ENCODE peak calls at places on chromosomes 1 and 21, in six cellular contexts. D is IMR-90, K is H9, H is mesenchymal stem cell, Q is trophoblast cell, O is H1. F is an unnamed sample.

GRCh38 chr1:73359001-73359400 is 839.0 kb downstream of the LRRIQ3 start:
- DNase-seq in D (no peak), K (no peak), H (no peak), Q (no peak), O (no peak), F (no peak)

GRCh38 chr1:26721669-26722355 is 26.0 kb downstream of the ARID1A start:
- DNase-seq in D (no peak), K (no peak), H (no peak), Q (no peak), O (no peak), F (no peak)

GRCh38 chr1:214372092-214372491 is 91.1 kb downstream of the SMYD2 start:
- DNase-seq in D (no peak), K (no peak), H (no peak), Q (no peak), O (no peak), F (no peak)

GRCh38 chr1:168386492-168386891 is 105.8 kb downstream of the TBX19 start:
- DNase-seq in D (no peak), K (no peak), H (no peak), Q (no peak), O (no peak), F (no peak)

GRCh38 chr1:79568411-79568810 is 561.9 kb upstream of the ADGRL4 start:
- DNase-seq in D (peak; percentile 51), K (no peak), H (peak; percentile 20), Q (no peak), O (no peak), F (no peak)

GRCh38 chr21:29145837-29146453 is 15.5 kb downstream of the MAP3K7CL start:
- DNase-seq in D (no peak), K (no peak), H (peak; percentile 26), Q (no peak), O (no peak), F (no peak)

GRCh38 chr1:230978491-230979388 is at the start of the genes ARV1 and TTC13:
- DNase-seq in D (peak; percentile 98), K (peak; percentile 99), H (peak; percentile 98), Q (peak; percentile 100), O (peak; percentile 97), F (peak; percentile 97)

GRCh38 chr1:168285419-168285790 is 4.7 kb downstream of the TBX19 start:
- DNase-seq in D (no peak), K (no peak), H (no peak), Q (no peak), O (no peak), F (no peak)

GRCh38 chr1:22551591-22552370 is 11.5 kb upstream of the EPHA8 start:
- DNase-seq in D (no peak), K (no peak), H (no peak), Q (no peak), O (no peak), F (no peak)

GRCh38 chr21:36902793-36903192 is 63.7 kb downstream of the HLCS start:
- DNase-seq in D (peak; percentile 55), K (no peak), H (peak; percentile 11), Q (no peak), O (no peak), F (no peak)

GRCh38 chr1:201127755-201128455 is 921 bp upstream of the ASCL5 start:
- DNase-seq in D (peak; percentile 63), K (no peak), H (peak; percentile 63), Q (no peak), O (no peak), F (no peak)

GRCh38 chr1:8373547-8374270 is 55.8 kb downstream of the SLC45A1 start:
- DNase-seq in D (peak; percentile 92), K (no peak), H (peak; percentile 87), Q (no peak), O (no peak), F (peak; percentile 42)

GRCh38 chr1:23562138-23562819 is 3.0 kb upstream of the ID3 start:
- DNase-seq in D (peak; percentile 99), K (peak; percentile 95), H (peak; percentile 99), Q (peak; percentile 99), O (no peak), F (peak; percentile 92)

GRCh38 chr1:23561076-23561812 is 1.9 kb upstream of the ID3 start:
- DNase-seq in D (no peak), K (no peak), H (peak; percentile 56), Q (no peak), O (no peak), F (no peak)

GRCh38 chr1:23563755-23564374 is 4.6 kb upstream of the ID3 start:
- DNase-seq in D (no peak), K (no peak), H (no peak), Q (no peak), O (no peak), F (no peak)

GRCh38 chr1:23561813-23562100 is 2.5 kb upstream of the ID3 start:
- DNase-seq in D (no peak), K (no peak), H (no peak), Q (peak; percentile 75), O (no peak), F (no peak)

GRCh38 chr1:23563003-23563402 is 3.7 kb upstream of the ID3 start:
- DNase-seq in D (no peak), K (no peak), H (no peak), Q (no peak), O (no peak), F (no peak)
- H3K4me1 ChIP-seq in D (peaks cover 30% of the 10 kb centered on the region), K (peaks cover 12% of the 10 kb centered on the region), H (peaks cover 18% of the 10 kb centered on the region), Q (peaks cover 34% of the 10 kb centered on the region), O (peaks cover 15% of the 10 kb centered on the region), F (peaks cover 43% of the 10 kb centered on the region)

GRCh38 chr1:206834217-206834616 is 31.2 kb upstream of the IL20 start:
- DNase-seq in D (no peak), K (no peak), H (no peak), Q (no peak), O (no peak), F (no peak)

GRCh38 chr1:206833131-206833530 is 32.3 kb upstream of the IL20 start:
- DNase-seq in D (no peak), K (no peak), H (no peak), Q (no peak), O (no peak), F (no peak)

GRCh38 chr1:206834711-206835110 is 30.7 kb upstream of the IL20 start:
- DNase-seq in D (no peak), K (no peak), H (no peak), Q (no peak), O (no peak), F (no peak)

GRCh38 chr1:206832352-206832751 is 33.1 kb upstream of the IL20 start:
- DNase-seq in D (no peak), K (no peak), H (no peak), Q (no peak), O (no peak), F (no peak)

GRCh38 chr1:206833741-206834140 is 31.7 kb upstream of the IL20 start:
- DNase-seq in D (no peak), K (no peak), H (no peak), Q (no peak), O (no peak), F (no peak)
- H3K14ac ChIP-seq in D (no peak overlapping the region), K (no peak overlapping the region), H (no peak overlapping the region), Q (no peak overlapping the region), O (no peak overlapping the region), F (no peak overlapping the region)

GRCh38 chr1:212759683-212760082 is 31.9 kb downstream of the NSL1 start:
- DNase-seq in D (no peak), K (no peak), H (no peak), Q (no peak), O (no peak), F (no peak)
- H3K4me1 ChIP-seq in D (no peaks in the 10 kb centered on the region), K (peaks cover 1% of the 10 kb centered on the region), H (no peaks in the 10 kb centered on the region), Q (no peaks in the 10 kb centered on the region), O (peaks cover 3% of the 10 kb centered on the region), F (no peaks in the 10 kb centered on the region)

DNA sequence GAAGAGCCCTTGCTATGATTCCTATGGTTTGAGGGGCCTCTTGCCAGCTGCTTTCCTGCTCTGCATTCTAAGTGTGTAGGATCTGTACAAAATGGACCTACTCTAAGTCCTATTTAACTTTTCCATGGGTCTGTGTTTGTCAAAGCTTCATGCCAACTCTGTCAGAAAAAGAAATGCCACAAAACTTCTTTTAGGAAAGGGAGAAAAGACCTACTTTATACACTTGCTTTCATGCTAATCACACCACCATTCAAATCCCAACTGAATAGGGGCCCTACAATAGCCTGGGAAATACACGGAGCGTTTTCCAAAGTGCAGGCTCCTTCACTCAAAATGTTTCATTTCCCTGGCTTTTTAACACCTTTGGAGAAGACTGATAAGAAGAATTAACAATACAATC is 16.3 kb downstream of the PLPP3 start:
- DNase-seq in D (no peak), K (no peak), H (no peak), Q (no peak), O (no peak), F (no peak)
- H3K14ac ChIP-seq in D (no peak overlapping the region), K (no peak overlapping the region), H (no peak overlapping the region), Q (no peak overlapping the region), O (no peak overlapping the region), F (no peak overlapping the region)

DNA sequence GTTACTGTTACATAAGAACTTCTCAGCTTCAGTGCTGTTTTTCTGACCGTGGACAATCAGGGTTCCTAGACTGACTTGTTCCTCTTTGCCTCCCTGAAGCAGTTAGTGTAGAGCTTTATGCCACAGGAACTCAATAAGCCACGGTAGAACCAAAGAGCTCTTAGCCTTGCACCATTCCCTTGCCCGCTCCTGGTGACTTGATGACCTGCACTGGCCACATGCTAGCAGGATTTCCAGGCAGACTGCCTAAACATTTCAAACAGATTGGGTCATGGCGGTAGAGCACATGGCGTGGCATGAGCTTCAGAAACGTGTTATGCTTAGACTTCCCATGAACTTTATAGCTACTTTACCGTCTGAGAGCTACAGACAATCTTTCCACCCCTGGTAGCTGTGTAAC is 18.8 kb upstream of the FASLG start:
- DNase-seq in D (peak; percentile 42), K (no peak), H (no peak), Q (peak; percentile 91), O (no peak), F (no peak)
- H3K4me1 ChIP-seq in D (peaks cover 21% of the 10 kb centered on the region), K (no peaks in the 10 kb centered on the region), H (peaks cover 21% of the 10 kb centered on the region), Q (peaks cover 29% of the 10 kb centered on the region), O (no peaks in the 10 kb centered on the region), F (peaks cover 3% of the 10 kb centered on the region)

DNA sequence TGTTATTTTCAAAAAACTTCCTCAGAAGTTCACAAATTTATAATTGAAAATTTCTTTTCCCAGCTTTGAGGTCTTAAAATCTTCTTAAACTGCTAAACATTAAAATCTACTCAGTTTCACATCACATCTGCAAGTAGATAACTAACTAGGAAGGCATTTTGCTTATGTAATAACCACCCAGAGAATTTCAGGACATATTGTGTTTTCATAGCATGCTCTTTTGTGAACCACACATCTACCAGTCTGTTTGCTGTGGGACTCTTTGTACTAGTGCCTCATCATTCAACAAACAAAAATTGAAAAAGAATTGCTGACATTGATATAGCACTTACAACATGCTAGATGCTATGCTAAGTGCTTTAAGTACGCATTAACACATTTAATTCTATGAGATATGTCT is 31.6 kb upstream of the C1orf146 start:
- DNase-seq in D (peak; percentile 73), K (no peak), H (no peak), Q (no peak), O (no peak), F (no peak)
- H3K14ac ChIP-seq in D (no peak overlapping the region), K (no peak overlapping the region), H (no peak overlapping the region), Q (no peak overlapping the region), O (no peak overlapping the region), F (no peak overlapping the region)

DNA sequence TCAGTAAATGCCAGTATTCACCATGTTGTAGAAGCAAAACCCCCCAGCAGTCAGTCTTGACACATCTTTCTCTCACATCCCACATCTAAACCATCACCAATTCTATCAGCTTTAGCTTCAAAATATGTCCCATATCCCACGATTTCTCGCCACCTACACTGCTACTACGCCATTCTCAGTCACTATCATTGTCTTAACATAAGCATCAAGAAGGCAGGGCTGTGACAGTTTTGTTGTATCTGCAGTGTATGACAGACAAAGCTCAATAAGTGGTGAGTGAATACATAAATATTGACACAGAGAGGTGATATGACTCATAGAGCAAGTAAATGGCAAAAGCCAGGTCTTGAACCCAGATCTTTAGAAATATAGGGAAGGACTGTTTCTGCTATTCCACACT is 59.9 kb downstream of the JAK1 start:
- DNase-seq in D (peak; percentile 31), K (no peak), H (peak; percentile 42), Q (no peak), O (no peak), F (no peak)
- H3K4me1 ChIP-seq in D (peaks cover 3% of the 10 kb centered on the region), K (no peaks in the 10 kb centered on the region), H (peaks cover 2% of the 10 kb centered on the region), Q (no peaks in the 10 kb centered on the region), O (peaks cover 4% of the 10 kb centered on the region), F (no peaks in the 10 kb centered on the region)